ENCODE peak calls at places on chromosomes 5 and 9, in nine cellular contexts. N, G, A, U, E, T, H, B and L are unnamed samples.

GRCh38 chr5:66633754-66634153 is 37.6 kb downstream of the MAST4 start:
- DNase-seq in B (no peak), H (no peak), U (no peak), G (no peak), T (no peak), E (no peak), N (no peak), A (no peak), L (no peak)

GRCh38 chr9:7316458-7316795 is 483.2 kb downstream of the DMAC1 start:
- DNase-seq in G (no peak), H (no peak), E (no peak), N (no peak), T (no peak), A (no peak), U (no peak), B (no peak), L (no peak)

GRCh38 chr9:14906654-14907359 is 3.4 kb downstream of the FREM1 start:
- DNase-seq in H (no peak), E (no peak), G (no peak), B (no peak), T (peak), N (no peak), U (no peak), A (no peak), L (no peak)

GRCh38 chr5:143056792-143057579 is 286.8 kb downstream of the ARHGAP26 start:
- DNase-seq in N (no peak), E (no peak), A (no peak), B (no peak), G (peak), H (no peak), U (no peak), T (no peak), L (no peak)

GRCh38 chr5:14406554-14406849 is 175.1 kb upstream of the OTULINL start:
- DNase-seq in B (no peak), N (no peak), G (no peak), H (peak), U (no peak), E (no peak), T (no peak), A (no peak), L (peak)

GRCh38 chr9:130240410-130241197 is 25.0 kb upstream of the HMCN2 start:
- DNase-seq in A (peak), U (peak), B (peak), G (peak), T (peak), N (peak), H (peak), E (no peak), L (peak)

GRCh38 chr9:35716236-35716635 is 15.8 kb downstream of the TLN1 start:
- DNase-seq in N (no peak), E (no peak), G (no peak), H (peak), B (no peak), T (no peak), U (no peak), A (no peak), L (no peak)

GRCh38 chr5:58671155-58671554 is 88.3 kb downstream of the RAB3C start:
- DNase-seq in H (no peak), N (no peak), A (no peak), G (no peak), U (no peak), T (no peak), B (no peak), E (no peak), L (no peak)

GRCh38 chr9:83937861-83938455 is 16.7 kb upstream of the KIF27 start:
- DNase-seq in B (peak), U (no peak), E (no peak), N (peak), T (peak), A (peak), H (peak), G (peak), L (peak)

GRCh38 chr9:111147021-111147420 is 108.8 kb upstream of the LPAR1 start:
- DNase-seq in H (no peak), G (no peak), E (no peak), U (no peak), A (no peak), B (no peak), T (no peak), N (no peak), L (no peak)

GRCh38 chr9:20728493-20729220 is 44.6 kb downstream of the FOCAD start:
- DNase-seq in A (no peak), T (no peak), U (no peak), E (no peak), B (no peak), N (no peak), H (no peak), G (no peak), L (no peak)

GRCh38 chr5:23930985-23931384 is 423.6 kb downstream of the PRDM9 start:
- DNase-seq in A (no peak), H (no peak), U (no peak), B (no peak), G (no peak), E (no peak), T (no peak), N (no peak), L (no peak)

GRCh38 chr9:106846847-106847246 is 16.1 kb upstream of the ZNF462 start:
- DNase-seq in H (peak), E (no peak), U (no peak), G (no peak), B (no peak), A (no peak), T (no peak), N (no peak), L (peak)

GRCh38 chr5:158967566-158967965 is 132.2 kb downstream of the EBF1 start:
- DNase-seq in U (no peak), A (no peak), T (no peak), G (no peak), B (no peak), N (no peak), H (peak), E (no peak), L (peak)

GRCh38 chr5:124888050-124888506 is 141.6 kb upstream of the ZNF608 start:
- DNase-seq in B (peak), G (no peak), T (peak), E (no peak), U (no peak), H (no peak), A (no peak), N (no peak), L (no peak)

GRCh38 chr5:123579410-123579809 is 67.4 kb downstream of the CSNK1G3 start:
- DNase-seq in T (no peak), E (no peak), A (no peak), N (no peak), B (no peak), H (no peak), G (no peak), U (no peak), L (no peak)

GRCh38 chr9:19934301-19934868 is 145.5 kb upstream of the SLC24A2 start:
- DNase-seq in E (no peak), H (peak), U (no peak), G (no peak), N (peak), A (no peak), B (no peak), T (no peak), L (no peak)

GRCh38 chr9:72476100-72476499 is 45.3 kb upstream of the TMC1 start:
- DNase-seq in H (no peak), U (no peak), B (no peak), G (no peak), E (no peak), N (no peak), T (no peak), A (no peak), L (no peak)

GRCh38 chr9:130286781-130287428 is 21.3 kb downstream of the HMCN2 start:
- DNase-seq in B (no peak), E (no peak), N (peak), U (no peak), A (no peak), H (no peak), T (no peak), G (no peak), L (no peak)

GRCh38 chr5:94153736-94154450 is 412.5 kb upstream of the POU5F2 start:
- DNase-seq in H (no peak), U (no peak), A (no peak), T (no peak), G (no peak), E (peak), N (no peak), B (no peak), L (no peak)

GRCh38 chr5:39475055-39475454 is 50.3 kb upstream of the DAB2 start:
- DNase-seq in A (no peak), G (no peak), N (no peak), B (no peak), E (no peak), H (no peak), T (no peak), U (no peak), L (no peak)

GRCh38 chr9:137645211-137645610 is 26.4 kb downstream of the EHMT1 start:
- DNase-seq in G (no peak), N (no peak), T (no peak), E (no peak), U (no peak), B (no peak), H (no peak), A (no peak), L (no peak)

GRCh38 chr9:87516222-87516930 is 18.7 kb downstream of the DAPK1 start:
- DNase-seq in H (no peak), U (no peak), E (no peak), B (no peak), T (no peak), A (no peak), G (no peak), N (peak), L (no peak)

GRCh38 chr9:114538241-114538640 is 33.0 kb upstream of the WHRN start:
- DNase-seq in E (no peak), U (no peak), N (no peak), A (peak), B (peak), G (peak), T (no peak), H (no peak), L (peak)
- TF ChIP-seq CTCF in E (no peak), U (no peak), N (no peak), A (no peak), B (peak), G (peak), T (peak), H (peak), L (no peak)

GRCh38 chr9:1941989-1942388 is 73.2 kb upstream of the SMARCA2 start:
- DNase-seq in H (no peak), U (no peak), N (no peak), G (no peak), B (no peak), A (no peak), T (no peak), E (no peak), L (no peak)
- TF ChIP-seq CTCF in H (no peak), U (no peak), N (peak), G (peak), B (peak), A (no peak), T (no peak), E (peak), L (no peak)

GRCh38 chr9:69145148-69145547 is 28.9 kb upstream of the TJP2 start:
- DNase-seq in E (no peak), B (peak), U (no peak), A (no peak), T (peak), H (peak), G (no peak), N (no peak), L (no peak)

GRCh38 chr9:69153707-69154521 is 20.2 kb upstream of the TJP2 start:
- DNase-seq in U (no peak), A (no peak), H (no peak), T (no peak), G (no peak), B (no peak), N (no peak), E (no peak), L (no peak)

GRCh38 chr9:69147041-69147834 is 26.8 kb upstream of the TJP2 start:
- DNase-seq in E (no peak), N (no peak), G (no peak), T (no peak), H (no peak), U (no peak), A (no peak), B (no peak), L (no peak)

GRCh38 chr9:69151506-69151905 is 22.6 kb upstream of the TJP2 start:
- DNase-seq in E (no peak), H (no peak), A (no peak), T (no peak), B (no peak), G (no peak), N (no peak), U (no peak), L (no peak)

GRCh38 chr9:69149321-69149807 is 24.7 kb upstream of the TJP2 start:
- DNase-seq in H (peak), B (peak), U (no peak), A (no peak), T (no peak), E (peak), G (no peak), N (peak), L (no peak)
- TF ChIP-seq CTCF in H (peak), B (peak), U (no peak), A (no peak), T (peak), E (peak), G (no peak), N (peak), L (no peak)

GRCh38 chr9:12781334-12781733 is 6.5 kb downstream of the LURAP1L start:
- DNase-seq in A (no peak), B (no peak), T (no peak), H (no peak), E (no peak), N (no peak), G (no peak), U (no peak), L (no peak)
- TF ChIP-seq CTCF in A (no peak), B (no peak), T (no peak), H (no peak), E (no peak), N (no peak), G (no peak), U (no peak), L (no peak)

GRCh38 chr9:112443636-112444035 is 43.0 kb upstream of the KIAA1958 start:
- DNase-seq in A (no peak), U (no peak), N (no peak), T (no peak), E (no peak), H (no peak), G (no peak), B (no peak), L (no peak)
- TF ChIP-seq CTCF in A (no peak), U (no peak), N (no peak), T (no peak), E (no peak), H (no peak), G (no peak), B (no peak), L (no peak)